ENCODE peak calls at places on chromosome 22, in nine cellular contexts. G is iris pigment epithelial cell; M is breast epithelium; C is MV-4-11; T is endodermal cell; D is T follicular helper cell; K is stimulated activated naive CD8-positive, alpha-beta T cell treated with anti-CD3 and anti-CD28 coated beads, Interleukin-15, amount 100 ng/mL, for 72 hours; V is AML-193; S is GOT3. E is an unnamed sample.

GRCh38 chr22:48089601-48090331 is 1327.3 kb downstream of the TBC1D22A start:
- DNase-seq in C (peak), V (no peak), G (peak), S (no peak), D (no peak), T (peak), M (peak), K (no peak), E (no peak)

GRCh38 chr22:30875481-30876215 is 92.9 kb downstream of the MORC2 start:
- DNase-seq in M (no peak), V (no peak), G (no peak), S (no peak), K (no peak), C (no peak), D (no peak), T (peak), E (peak)

GRCh38 chr22:49303781-49304461 is 523.8 kb downstream of the BRD1 start:
- DNase-seq in C (no peak), K (no peak), T (peak), D (no peak), M (peak), V (no peak), G (no peak), S (no peak), E (no peak)

GRCh38 chr22:19932367-19933206 is 9.0 kb upstream of the COMT start:
- DNase-seq in V (no peak), D (no peak), M (no peak), S (no peak), K (no peak), T (no peak), G (no peak), C (peak), E (no peak)

GRCh38 chr22:35524966-35525686 is 15.5 kb upstream of the RASD2 start:
- DNase-seq in T (no peak), K (no peak), D (no peak), G (no peak), C (no peak), V (no peak), S (no peak), M (no peak), E (no peak)

GRCh38 chr22:43481528-43482309 is 69.9 kb downstream of the MPPED1 start:
- DNase-seq in K (peak), V (peak), C (peak), T (peak), M (no peak), G (no peak), S (no peak), D (no peak), E (no peak)

GRCh38 chr22:45036154-45036553 is 26.3 kb upstream of the PHF21B start:
- DNase-seq in D (no peak), M (no peak), S (no peak), G (no peak), T (no peak), V (no peak), K (no peak), C (no peak), E (peak)

GRCh38 chr22:24271406-24271760 is 752 bp downstream of the SPECC1L start:
- DNase-seq in S (no peak), C (no peak), G (peak), V (no peak), K (no peak), M (no peak), T (no peak), D (no peak), E (peak)

GRCh38 chr22:29695129-29695926 is 24.5 kb upstream of the CABP7 start:
- DNase-seq in K (no peak), C (no peak), M (peak), G (no peak), T (no peak), S (no peak), V (no peak), D (no peak), E (no peak)

E was measured in EH.